ENCODE peak calls at places on chromosomes 12 and 14, in six cellular contexts. M is fibroblast of the aortic adventitia, S is astrocyte of the spinal cord, T is upper lobe of left lung, O is HFF-Myc, C is fibroblast of lung. H is an unnamed sample.

GRCh38 chr12:81077329-81077685 is 572 bp upstream of the ACSS3 start:
- DNase-seq in M (peak), S (peak), T (no peak), O (no peak), C (peak), H (no peak)

GRCh38 chr14:33184587-33184986 is 245.9 kb downstream of the NPAS3 start:
- DNase-seq in M (peak), S (peak), T (no peak), O (peak), C (peak), H (no peak)

GRCh38 chr12:6341439-6342139 is at the start of gene TNFRSF1A:
- DNase-seq in M (peak), S (peak), T (peak), O (no peak), C (peak), H (no peak)

GRCh38 chr12:94103986-94104385 is 44.4 kb upstream of the PLXNC1 start:
- DNase-seq in M (no peak), S (no peak), T (no peak), O (no peak), C (no peak), H (no peak)

GRCh38 chr12:121079736-121080272 is 40.8 kb upstream of the OASL start:
- DNase-seq in M (no peak), S (no peak), T (peak), O (no peak), C (no peak), H (no peak)

GRCh38 chr14:69574266-69574953 is at the start of gene CCDC177:
- DNase-seq in M (peak), S (peak), T (peak), O (no peak), C (peak), H (no peak)

GRCh38 chr14:95018845-95019244 is 138.5 kb downstream of the DICER1 start:
- DNase-seq in M (peak), S (no peak), T (no peak), O (no peak), C (peak), H (no peak)

GRCh38 chr12:116431677-116432300 is 127.4 kb upstream of the MAP1LC3B2 start:
- DNase-seq in M (no peak), S (no peak), T (no peak), O (no peak), C (no peak), H (no peak)

GRCh38 chr12:106766393-106766826 is 8.1 kb upstream of the RIC8B start:
- DNase-seq in M (no peak), S (peak), T (peak), O (no peak), C (peak), H (no peak)

GRCh38 chr14:101817511-101818001 is 56.0 kb downstream of the PPP2R5C start:
- DNase-seq in M (no peak), S (no peak), T (no peak), O (no peak), C (no peak), H (no peak)

GRCh38 chr14:61121293-61121897 is 140.3 kb downstream of the SLC38A6 start:
- DNase-seq in M (no peak), S (no peak), T (no peak), O (no peak), C (peak), H (no peak)

GRCh38 chr12:69442894-69443293 is 27.3 kb upstream of the FRS2 start:
- DNase-seq in M (peak), S (peak), T (no peak), O (no peak), C (peak), H (no peak)

GRCh38 chr14:94922595-94923239 is 152.8 kb upstream of the GSC start:
- DNase-seq in M (no peak), S (no peak), T (no peak), O (no peak), C (no peak), H (no peak)

GRCh38 chr12:1881301-1881700 is 37.2 kb downstream of the CACNA2D4 start:
- DNase-seq in M (no peak), S (no peak), T (peak), O (no peak), C (no peak), H (no peak)

GRCh38 chr12:127811988-127812387 is 455.0 kb upstream of the TMEM132C start:
- DNase-seq in M (peak), S (peak), T (no peak), O (peak), C (no peak), H (no peak)

GRCh38 chr12:109934026-109934425 is 34.0 kb downstream of the TCHP start:
- DNase-seq in M (peak), S (no peak), T (no peak), O (no peak), C (peak), H (no peak)

GRCh38 chr12:64392221-64392620 is 1.7 kb upstream of the C12orf56 start:
- DNase-seq in M (peak), S (peak), T (no peak), O (no peak), C (peak), H (no peak)

GRCh38 chr12:120574106-120574505 is 7.1 kb downstream of the POP5 start:
- DNase-seq in M (no peak), S (no peak), T (no peak), O (no peak), C (no peak), H (no peak)

GRCh38 chr12:79421236-79421740 is 269.5 kb downstream of the PAWR start:
- DNase-seq in M (no peak), S (no peak), T (no peak), O (no peak), C (no peak), H (no peak)

GRCh38 chr12:62799766-62800406 is 135.1 kb downstream of the PPM1H start:
- DNase-seq in M (no peak), S (no peak), T (no peak), O (no peak), C (no peak), H (no peak)

GRCh38 chr14:76413962-76414665 is 38.2 kb downstream of the ESRRB start:
- DNase-seq in M (no peak), S (no peak), T (no peak), O (no peak), C (no peak), H (no peak)

GRCh38 chr12:53483225-53483978 is 15.9 kb downstream of the MAP3K12 start:
- DNase-seq in M (no peak), S (no peak), T (no peak), O (no peak), C (no peak), H (no peak)

GRCh38 chr12:109085590-109085989 is 7.7 kb downstream of the ALKBH2 start:
- DNase-seq in M (no peak), S (no peak), T (no peak), O (no peak), C (no peak), H (no peak)

GRCh38 chr14:51554339-51554920 is 97.3 kb upstream of the FRMD6 start:
- DNase-seq in M (peak), S (peak), T (no peak), O (no peak), C (peak), H (peak)

GRCh38 chr14:55336161-55336560 is 64.9 kb downstream of the FBXO34 start:
- DNase-seq in M (peak), S (peak), T (no peak), O (no peak), C (no peak), H (no peak)

GRCh38 chr12:54762390-54762789 is 91.9 kb upstream of the MUCL1 start:
- DNase-seq in M (no peak), S (no peak), T (no peak), O (no peak), C (no peak), H (no peak)

GRCh38 chr12:118102070-118102469 is 1.7 kb downstream of the VSIG10 start:
- DNase-seq in M (no peak), S (no peak), T (no peak), O (no peak), C (no peak), H (no peak)

GRCh38 chr14:105776924-105777323 is 250.5 kb downstream of the TMEM121 start:
- DNase-seq in M (no peak), S (no peak), T (peak), O (no peak), C (no peak), H (no peak)

GRCh38 chr12:2998789-2999264 is 39.6 kb downstream of the TEAD4 start:
- DNase-seq in M (peak), S (peak), T (no peak), O (no peak), C (peak), H (no peak)

GRCh38 chr14:90567191-90567590 is 170.4 kb downstream of the CALM1 start:
- DNase-seq in M (no peak), S (no peak), T (no peak), O (no peak), C (no peak), H (no peak)
- TF ChIP-seq CTCF in M (no peak), S (no peak), T (no peak), O (no peak), C (no peak), H (no peak)

DNA sequence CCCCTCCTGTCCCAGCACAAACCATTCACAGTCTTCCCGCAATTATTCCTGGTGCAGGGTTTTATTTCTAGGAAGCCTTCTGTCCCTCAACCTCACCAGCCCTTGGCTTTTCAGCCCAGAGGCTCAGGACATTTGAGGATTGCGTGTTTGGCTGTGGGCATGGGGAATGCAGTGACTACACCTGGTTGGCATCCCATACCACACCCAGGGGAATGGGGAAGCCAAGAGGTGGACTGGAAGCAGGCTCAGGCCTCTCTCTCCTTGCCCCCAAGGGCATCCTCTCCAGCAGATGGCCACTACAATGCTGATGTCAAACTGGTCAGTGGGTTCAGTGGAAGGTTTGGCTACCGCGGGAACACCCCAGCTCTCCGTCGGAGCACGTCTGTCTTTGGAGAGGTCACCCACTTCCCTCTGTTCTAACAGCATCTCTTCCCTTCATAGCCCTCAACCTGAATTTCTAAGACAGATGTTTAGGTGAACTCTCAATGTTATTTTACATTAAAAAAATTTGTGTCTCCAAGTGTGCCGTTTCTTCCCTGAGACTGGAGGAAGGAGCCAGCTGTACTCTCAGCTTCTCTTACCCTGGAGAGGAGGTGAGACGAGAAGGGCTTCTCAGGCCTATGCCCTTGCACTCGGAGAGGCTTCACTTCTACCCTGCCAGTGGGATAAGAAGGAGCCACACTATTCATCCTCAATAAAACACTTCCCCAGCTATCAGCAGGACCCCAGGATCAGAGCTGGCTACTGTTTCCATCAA is 35.5 kb downstream of the DCAF4 start:
- DNase-seq in M (peak), S (peak), T (no peak), O (no peak), C (no peak), H (no peak)
- H3K4me3 ChIP-seq in M (no peak), S (no peak), T (no peak), O (no peak), C (no peak), H (no peak)

DNA sequence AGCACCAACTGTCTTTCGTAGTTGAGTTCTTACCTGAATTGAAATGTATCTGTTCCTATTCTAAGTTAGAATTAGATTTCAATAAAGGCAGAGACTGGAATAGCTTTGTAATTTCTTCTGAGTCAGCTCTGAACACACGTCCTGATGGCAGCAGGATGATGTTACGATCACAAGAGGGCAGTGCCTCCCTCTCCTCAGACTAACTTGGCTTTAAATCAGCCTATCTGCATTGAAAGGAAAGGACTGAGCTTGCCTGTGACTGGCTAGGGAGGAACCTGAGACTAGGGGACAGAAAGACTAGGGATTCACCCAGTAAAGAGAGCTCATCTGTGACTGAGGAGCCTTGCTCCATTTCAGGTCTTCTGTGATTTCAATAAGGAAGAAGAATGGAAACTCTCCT is 323.7 kb upstream of the OR4E1 start:
- DNase-seq in M (no peak), S (no peak), T (no peak), O (no peak), C (no peak), H (no peak)
- TF ChIP-seq CTCF in M (no peak), S (peak), T (no peak), O (no peak), C (no peak), H (peak)

GRCh38 chr12:91620949-91621348 is 438.3 kb upstream of the DCN start:
- DNase-seq in M (peak), S (peak), T (no peak), O (no peak), C (peak), H (no peak)
- H3K4me3 ChIP-seq in M (no peak), S (no peak), T (no peak), O (no peak), C (no peak), H (no peak)

GRCh38 chr14:74648643-74649042 is 36.6 kb upstream of the LTBP2 start:
- DNase-seq in M (no peak), S (no peak), T (no peak), O (no peak), C (no peak), H (no peak)

GRCh38 chr14:74645244-74645643 is 33.2 kb upstream of the LTBP2 start:
- DNase-seq in M (peak), S (no peak), T (no peak), O (no peak), C (no peak), H (no peak)

GRCh38 chr14:74647061-74647833 is 35.2 kb upstream of the LTBP2 start:
- DNase-seq in M (no peak), S (no peak), T (no peak), O (peak), C (no peak), H (no peak)

GRCh38 chr14:74647834-74648361 is 35.9 kb upstream of the LTBP2 start:
- DNase-seq in M (no peak), S (no peak), T (no peak), O (no peak), C (no peak), H (no peak)

DNA sequence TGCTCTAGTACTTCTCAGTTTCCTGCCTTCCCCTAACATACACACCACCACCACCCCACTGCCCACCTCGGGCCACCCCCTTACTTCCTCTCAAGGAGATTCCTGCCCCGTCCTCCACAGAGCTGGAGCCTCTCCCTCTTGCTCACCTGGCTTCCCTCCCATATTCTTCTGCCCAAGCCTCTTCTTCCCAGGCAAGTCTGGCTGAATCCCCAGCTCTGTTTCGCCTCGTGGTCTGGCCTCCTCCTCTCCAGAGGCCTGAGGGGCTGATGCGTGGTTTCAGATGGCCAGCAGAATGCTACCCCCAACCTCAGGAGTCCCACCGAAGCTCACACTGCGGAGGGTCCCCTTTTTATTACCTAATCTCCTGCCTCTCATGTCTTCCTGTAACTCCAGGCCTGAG is 33.7 kb upstream of the LTBP2 start:
- DNase-seq in M (peak), S (no peak), T (no peak), O (no peak), C (no peak), H (no peak)
- TF ChIP-seq CTCF in M (no peak), S (no peak), T (no peak), O (no peak), C (no peak), H (no peak)

DNA sequence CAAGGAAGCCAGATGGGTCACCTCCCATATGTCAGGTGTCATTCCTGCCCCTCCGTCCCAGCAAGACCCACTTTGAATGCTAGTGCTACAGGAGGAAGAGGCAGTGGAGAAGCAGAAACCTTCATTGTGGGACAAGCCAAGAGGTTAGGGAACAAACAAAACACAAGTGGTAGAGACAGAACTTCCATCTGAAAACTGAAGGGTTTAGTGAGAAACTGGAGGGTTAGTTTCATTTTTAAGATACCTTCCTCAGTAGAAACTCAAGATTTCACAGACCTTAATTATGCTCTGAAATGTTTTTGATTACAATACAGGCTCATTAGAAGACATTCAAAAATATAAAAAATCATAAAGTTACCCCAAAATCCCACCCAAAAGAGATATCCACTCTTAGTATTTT is 24.3 kb downstream of the DMAC2L start:
- DNase-seq in M (no peak), S (no peak), T (no peak), O (no peak), C (no peak), H (no peak)
- H3K4me3 ChIP-seq in M (no peak), S (no peak), T (no peak), O (no peak), C (peak), H (no peak)

H was measured in retinal pigment epithelial cell.